ENCODE peak calls at places on chromosome 15, in nine cellular contexts. One of them, this sample, is unnamed.

GRCh38 chr15:31197497-31198414 is 96.2 kb upstream of the TRPM1 start:
- DNase-seq in COR-L47: no peak
- DNase-seq in activated CD4-positive, alpha-beta T cell treated with anti-CD3 and anti-CD28 coated beads, Interleukin-2, amount 50 U/mL, for 1 hour: peak
- DNase-seq in dermis blood vessel endothelial cell: peak
- DNase-seq in GM12891: no peak
- DNase-seq in iris pigment epithelial cell: peak
- DNase-seq in stimulated activated CD8-positive, alpha-beta memory T cell treated with anti-CD3 and anti-CD28 coated beads, Interleukin-15, amount 100 ng/mL, for 4 hours: no peak
- DNase-seq in substantia nigra: no peak
- DNase-seq in Kasumi-1: peak
- DNase-seq in this sample: peak

GRCh38 chr15:27241942-27242341 is 271.0 kb downstream of the GABRG3 start:
- DNase-seq in COR-L47: no peak
- DNase-seq in activated CD4-positive, alpha-beta T cell treated with anti-CD3 and anti-CD28 coated beads, Interleukin-2, amount 50 U/mL, for 1 hour: no peak
- DNase-seq in dermis blood vessel endothelial cell: no peak
- DNase-seq in GM12891: no peak
- DNase-seq in iris pigment epithelial cell: no peak
- DNase-seq in stimulated activated CD8-positive, alpha-beta memory T cell treated with anti-CD3 and anti-CD28 coated beads, Interleukin-15, amount 100 ng/mL, for 4 hours: no peak
- DNase-seq in substantia nigra: no peak
- DNase-seq in Kasumi-1: no peak
- DNase-seq in this sample: no peak

GRCh38 chr15:55649058-55649423 is 60.9 kb upstream of the PYGO1 start:
- DNase-seq in COR-L47: no peak
- DNase-seq in activated CD4-positive, alpha-beta T cell treated with anti-CD3 and anti-CD28 coated beads, Interleukin-2, amount 50 U/mL, for 1 hour: no peak
- DNase-seq in dermis blood vessel endothelial cell: no peak
- DNase-seq in GM12891: no peak
- DNase-seq in iris pigment epithelial cell: peak
- DNase-seq in stimulated activated CD8-positive, alpha-beta memory T cell treated with anti-CD3 and anti-CD28 coated beads, Interleukin-15, amount 100 ng/mL, for 4 hours: no peak
- DNase-seq in substantia nigra: no peak
- DNase-seq in Kasumi-1: no peak
- DNase-seq in this sample: no peak

GRCh38 chr15:44010114-44010513 is 183.3 kb downstream of the WDR76 start:
- DNase-seq in COR-L47: no peak
- DNase-seq in activated CD4-positive, alpha-beta T cell treated with anti-CD3 and anti-CD28 coated beads, Interleukin-2, amount 50 U/mL, for 1 hour: no peak
- DNase-seq in dermis blood vessel endothelial cell: no peak
- DNase-seq in GM12891: no peak
- DNase-seq in iris pigment epithelial cell: peak
- DNase-seq in stimulated activated CD8-positive, alpha-beta memory T cell treated with anti-CD3 and anti-CD28 coated beads, Interleukin-15, amount 100 ng/mL, for 4 hours: no peak
- DNase-seq in substantia nigra: no peak
- DNase-seq in Kasumi-1: no peak
- DNase-seq in this sample: no peak

GRCh38 chr15:52448010-52448890 is 80.4 kb downstream of the MYO5A start:
- DNase-seq in COR-L47: no peak
- DNase-seq in activated CD4-positive, alpha-beta T cell treated with anti-CD3 and anti-CD28 coated beads, Interleukin-2, amount 50 U/mL, for 1 hour: no peak
- DNase-seq in dermis blood vessel endothelial cell: no peak
- DNase-seq in GM12891: no peak
- DNase-seq in iris pigment epithelial cell: no peak
- DNase-seq in stimulated activated CD8-positive, alpha-beta memory T cell treated with anti-CD3 and anti-CD28 coated beads, Interleukin-15, amount 100 ng/mL, for 4 hours: no peak
- DNase-seq in substantia nigra: no peak
- DNase-seq in Kasumi-1: no peak
- DNase-seq in this sample: peak

GRCh38 chr15:55627730-55628368 is 39.7 kb upstream of the PYGO1 start:
- DNase-seq in COR-L47: no peak
- DNase-seq in activated CD4-positive, alpha-beta T cell treated with anti-CD3 and anti-CD28 coated beads, Interleukin-2, amount 50 U/mL, for 1 hour: no peak
- DNase-seq in dermis blood vessel endothelial cell: peak
- DNase-seq in GM12891: no peak
- DNase-seq in iris pigment epithelial cell: peak
- DNase-seq in stimulated activated CD8-positive, alpha-beta memory T cell treated with anti-CD3 and anti-CD28 coated beads, Interleukin-15, amount 100 ng/mL, for 4 hours: no peak
- DNase-seq in substantia nigra: no peak
- DNase-seq in Kasumi-1: no peak
- DNase-seq in this sample: peak

GRCh38 chr15:85404922-85405293 is 24.5 kb downstream of the AKAP13 start:
- DNase-seq in COR-L47: no peak
- DNase-seq in activated CD4-positive, alpha-beta T cell treated with anti-CD3 and anti-CD28 coated beads, Interleukin-2, amount 50 U/mL, for 1 hour: no peak
- DNase-seq in dermis blood vessel endothelial cell: peak
- DNase-seq in GM12891: no peak
- DNase-seq in iris pigment epithelial cell: no peak
- DNase-seq in stimulated activated CD8-positive, alpha-beta memory T cell treated with anti-CD3 and anti-CD28 coated beads, Interleukin-15, amount 100 ng/mL, for 4 hours: no peak
- DNase-seq in substantia nigra: no peak
- DNase-seq in Kasumi-1: no peak
- DNase-seq in this sample: peak

GRCh38 chr15:61832223-61832622 is 228.0 kb downstream of the VPS13C start:
- DNase-seq in COR-L47: no peak
- DNase-seq in activated CD4-positive, alpha-beta T cell treated with anti-CD3 and anti-CD28 coated beads, Interleukin-2, amount 50 U/mL, for 1 hour: no peak
- DNase-seq in dermis blood vessel endothelial cell: no peak
- DNase-seq in GM12891: no peak
- DNase-seq in iris pigment epithelial cell: no peak
- DNase-seq in stimulated activated CD8-positive, alpha-beta memory T cell treated with anti-CD3 and anti-CD28 coated beads, Interleukin-15, amount 100 ng/mL, for 4 hours: no peak
- DNase-seq in substantia nigra: no peak
- DNase-seq in Kasumi-1: no peak
- DNase-seq in this sample: no peak

GRCh38 chr15:45346381-45346780 is 32.0 kb downstream of the GATM start:
- DNase-seq in COR-L47: no peak
- DNase-seq in activated CD4-positive, alpha-beta T cell treated with anti-CD3 and anti-CD28 coated beads, Interleukin-2, amount 50 U/mL, for 1 hour: no peak
- DNase-seq in dermis blood vessel endothelial cell: no peak
- DNase-seq in GM12891: no peak
- DNase-seq in iris pigment epithelial cell: no peak
- DNase-seq in stimulated activated CD8-positive, alpha-beta memory T cell treated with anti-CD3 and anti-CD28 coated beads, Interleukin-15, amount 100 ng/mL, for 4 hours: no peak
- DNase-seq in substantia nigra: no peak
- DNase-seq in Kasumi-1: no peak
- DNase-seq in this sample: no peak

GRCh38 chr15:35750051-35750450 is 204.1 kb upstream of the DPH6 start:
- DNase-seq in COR-L47: no peak
- DNase-seq in activated CD4-positive, alpha-beta T cell treated with anti-CD3 and anti-CD28 coated beads, Interleukin-2, amount 50 U/mL, for 1 hour: no peak
- DNase-seq in dermis blood vessel endothelial cell: no peak
- DNase-seq in GM12891: no peak
- DNase-seq in iris pigment epithelial cell: no peak
- DNase-seq in stimulated activated CD8-positive, alpha-beta memory T cell treated with anti-CD3 and anti-CD28 coated beads, Interleukin-15, amount 100 ng/mL, for 4 hours: no peak
- DNase-seq in substantia nigra: no peak
- DNase-seq in Kasumi-1: no peak
- DNase-seq in this sample: no peak

GRCh38 chr15:33243869-33244268 is 49.4 kb upstream of the FMN1 start:
- DNase-seq in COR-L47: no peak
- DNase-seq in activated CD4-positive, alpha-beta T cell treated with anti-CD3 and anti-CD28 coated beads, Interleukin-2, amount 50 U/mL, for 1 hour: no peak
- DNase-seq in dermis blood vessel endothelial cell: no peak
- DNase-seq in GM12891: no peak
- DNase-seq in iris pigment epithelial cell: peak
- DNase-seq in stimulated activated CD8-positive, alpha-beta memory T cell treated with anti-CD3 and anti-CD28 coated beads, Interleukin-15, amount 100 ng/mL, for 4 hours: no peak
- DNase-seq in substantia nigra: no peak
- DNase-seq in Kasumi-1: no peak
- DNase-seq in this sample: peak

GRCh38 chr15:100438570-100438969 is 90.2 kb downstream of the CERS3 start:
- DNase-seq in COR-L47: peak
- DNase-seq in activated CD4-positive, alpha-beta T cell treated with anti-CD3 and anti-CD28 coated beads, Interleukin-2, amount 50 U/mL, for 1 hour: peak
- DNase-seq in dermis blood vessel endothelial cell: no peak
- DNase-seq in GM12891: no peak
- DNase-seq in iris pigment epithelial cell: peak
- DNase-seq in stimulated activated CD8-positive, alpha-beta memory T cell treated with anti-CD3 and anti-CD28 coated beads, Interleukin-15, amount 100 ng/mL, for 4 hours: no peak
- DNase-seq in substantia nigra: peak
- DNase-seq in Kasumi-1: peak
- DNase-seq in this sample: peak

GRCh38 chr15:26624128-26624527 is 148.7 kb downstream of the GABRB3 start:
- DNase-seq in COR-L47: no peak
- DNase-seq in activated CD4-positive, alpha-beta T cell treated with anti-CD3 and anti-CD28 coated beads, Interleukin-2, amount 50 U/mL, for 1 hour: no peak
- DNase-seq in dermis blood vessel endothelial cell: no peak
- DNase-seq in GM12891: no peak
- DNase-seq in iris pigment epithelial cell: no peak
- DNase-seq in stimulated activated CD8-positive, alpha-beta memory T cell treated with anti-CD3 and anti-CD28 coated beads, Interleukin-15, amount 100 ng/mL, for 4 hours: no peak
- DNase-seq in substantia nigra: no peak
- DNase-seq in Kasumi-1: no peak
- DNase-seq in this sample: no peak

This sample was measured in A673.